ENCODE peak calls at places on chromosomes 7 and 10, in eight cellular contexts. U is upper lobe of right lung, J is lower lobe of right lung, E is aorta, N is ovary, T is pancreas, Y is K562, I is colonic mucosa. G is an unnamed sample.

GRCh38 chr10:44180321-44181154 is 204.4 kb downstream of the CXCL12 start:
- DNase-seq in E (no peak), U (no peak), T (no peak), J (no peak), Y (no peak), I (no peak), N (no peak), G (no peak)

GRCh38 chr7:121012919-121013318 is 24.4 kb downstream of the CPED1 start:
- DNase-seq in E (no peak), Y (no peak), U (no peak), J (no peak), T (no peak), I (no peak), N (no peak), G (no peak)

GRCh38 chr7:45171946-45172345 is 14.4 kb downstream of the RAMP3 start:
- DNase-seq in T (peak), I (no peak), Y (no peak), U (peak), E (no peak), J (peak), N (no peak), G (no peak)

GRCh38 chr7:50147952-50148351 is 54.9 kb upstream of the ZPBP start:
- DNase-seq in Y (no peak), E (no peak), N (no peak), U (no peak), T (no peak), I (no peak), J (no peak), G (no peak)

GRCh38 chr7:14720792-14721191 is 181.8 kb downstream of the DGKB start:
- DNase-seq in E (no peak), T (no peak), U (no peak), N (no peak), I (no peak), J (no peak), Y (no peak), G (peak)

GRCh38 chr10:121690152-121690551 is 91.9 kb upstream of the FGFR2 start:
- DNase-seq in I (no peak), E (no peak), U (no peak), Y (no peak), J (no peak), T (no peak), N (no peak), G (no peak)

GRCh38 chr7:101124376-101125056 is 2.4 kb upstream of the SERPINE1 start:
- DNase-seq in T (no peak), I (no peak), Y (no peak), E (no peak), N (no peak), U (no peak), J (no peak), G (no peak)

GRCh38 chr10:1762066-1762465 is 24.7 kb upstream of the ADARB2 start:
- DNase-seq in N (no peak), U (no peak), I (no peak), J (no peak), Y (no peak), T (no peak), E (no peak), G (peak)

GRCh38 chr10:35765039-35765662 is 123.1 kb upstream of the FZD8 start:
- DNase-seq in T (peak), N (no peak), U (peak), Y (no peak), J (peak), I (peak), E (no peak), G (no peak)

GRCh38 chr7:101133621-101134398 is 6.9 kb downstream of the SERPINE1 start:
- DNase-seq in I (no peak), E (no peak), T (no peak), U (no peak), Y (peak), N (peak), J (no peak), G (no peak)

GRCh38 chr7:27198871-27199801 is 755 bp downstream of the HOXA13 start:
- DNase-seq in J (no peak), E (peak), Y (no peak), U (peak), N (no peak), I (peak), T (peak), G (peak)

GRCh38 chr7:101362334-101363195 is at the start of gene COL26A1:
- DNase-seq in Y (no peak), T (peak), N (peak), I (no peak), E (peak), U (peak), J (peak), G (peak)

GRCh38 chr10:118498623-118499022 is 96.8 kb downstream of the PRLHR start:
- DNase-seq in T (no peak), N (no peak), J (no peak), Y (no peak), U (no peak), I (no peak), E (no peak), G (no peak)

DNA sequence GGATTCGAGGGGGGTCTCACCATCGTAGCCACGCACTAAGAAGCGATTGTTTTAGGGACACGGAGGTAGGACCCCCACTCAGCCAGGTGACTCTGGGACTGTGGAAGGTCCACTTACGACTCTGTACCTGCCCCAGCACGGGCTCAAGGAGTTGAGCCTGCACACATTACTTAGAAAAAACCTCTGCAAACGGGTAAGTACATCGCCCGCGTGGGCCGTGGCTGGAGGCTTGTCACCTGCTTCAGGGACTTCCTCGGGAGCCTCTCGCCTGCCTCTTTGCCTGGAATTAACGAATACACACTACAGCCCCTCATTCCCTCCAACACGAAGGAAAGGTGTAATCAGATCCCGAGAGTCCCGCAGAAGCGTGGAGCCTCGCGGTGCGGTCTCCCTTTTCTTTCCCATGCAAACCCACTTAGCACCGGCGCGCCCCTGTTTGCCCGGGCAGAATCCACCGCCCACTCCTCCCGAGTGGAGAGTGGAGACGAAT is 818 bp downstream of the PODXL start:
- DNase-seq in I (no peak), E (no peak), Y (no peak), T (no peak), N (no peak), U (no peak), J (no peak), G (peak)
- H3K4me3 ChIP-seq in I (peak), E (peak), Y (no peak), T (peak), N (peak), U (peak), J (peak), G (peak)

DNA sequence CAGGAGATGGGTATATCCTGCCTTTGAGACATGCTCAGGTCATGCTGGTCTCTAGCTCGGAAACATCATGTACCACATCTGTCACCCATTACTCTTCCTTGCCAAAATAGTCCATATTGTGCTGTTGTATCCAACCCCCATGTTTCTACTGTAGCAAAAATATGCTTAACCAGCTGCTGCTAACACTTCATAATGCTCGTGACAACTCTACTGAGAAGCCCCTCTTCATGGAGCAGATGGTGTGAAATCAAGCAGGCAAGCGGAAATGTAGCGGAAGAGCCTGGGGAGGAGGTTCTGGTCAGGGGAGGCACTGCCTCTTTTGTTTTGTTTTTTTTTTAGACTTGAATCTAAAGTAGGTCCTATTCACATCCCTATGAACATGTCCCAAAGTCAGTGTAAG is 82.9 kb downstream of the NPY start:
- DNase-seq in E (no peak), Y (no peak), N (no peak), I (no peak), J (no peak), T (no peak), U (no peak), G (no peak)
- H3K27ac ChIP-seq in E (no peak), Y (no peak), N (no peak), I (no peak), J (no peak), T (no peak), U (no peak), G (no peak)

GRCh38 chr10:80537086-80537704 is 507 bp upstream of the SH2D4B start:
- DNase-seq in N (no peak), E (no peak), Y (no peak), U (no peak), I (peak), J (no peak), T (no peak), G (no peak)

GRCh38 chr10:80536361-80536835 is 1.3 kb upstream of the SH2D4B start:
- DNase-seq in N (no peak), I (peak), E (no peak), T (no peak), U (no peak), J (no peak), Y (no peak), G (peak)

GRCh38 chr10:80538481-80539185 is 931 bp downstream of the SH2D4B start:
- DNase-seq in N (no peak), J (no peak), Y (no peak), E (no peak), I (peak), T (no peak), U (no peak), G (no peak)

GRCh38 chr10:80537705-80538480 is at the start of gene SH2D4B:
- DNase-seq in I (peak), Y (no peak), J (no peak), U (no peak), E (no peak), T (no peak), N (no peak), G (no peak)

GRCh38 chr10:80535671-80536360 is 1.9 kb upstream of the SH2D4B start:
- DNase-seq in I (peak), U (peak), N (peak), Y (peak), E (peak), J (peak), T (peak), G (no peak)
- H3K4me3 ChIP-seq in I (peak), U (peak), N (peak), Y (peak), E (peak), J (peak), T (peak), G (no peak)

GRCh38 chr10:102096449-102096848 is 23.7 kb downstream of the LDB1 start:
- DNase-seq in I (no peak), E (no peak), J (no peak), T (no peak), Y (no peak), N (no peak), U (no peak), G (no peak)

GRCh38 chr10:102102421-102102820 is 17.7 kb downstream of the LDB1 start:
- DNase-seq in T (no peak), E (no peak), N (no peak), Y (no peak), U (no peak), J (no peak), I (no peak), G (no peak)

GRCh38 chr10:102101152-102101551 is 19.0 kb downstream of the LDB1 start:
- DNase-seq in T (no peak), E (no peak), J (no peak), N (no peak), I (no peak), Y (no peak), U (no peak), G (no peak)
- H3K27ac ChIP-seq in T (no peak), E (no peak), J (no peak), N (no peak), I (no peak), Y (no peak), U (no peak), G (no peak)

GRCh38 chr10:67662415-67662814 is 33.6 kb downstream of the CTNNA3 start:
- DNase-seq in E (no peak), U (no peak), Y (no peak), N (no peak), J (no peak), I (no peak), T (no peak), G (no peak)

GRCh38 chr10:67663449-67664087 is 32.4 kb downstream of the CTNNA3 start:
- DNase-seq in I (no peak), N (no peak), Y (no peak), E (no peak), T (no peak), J (no peak), U (no peak), G (no peak)

GRCh38 chr10:67659497-67659896 is 36.5 kb downstream of the CTNNA3 start:
- DNase-seq in T (no peak), N (no peak), Y (no peak), E (no peak), U (no peak), J (no peak), I (no peak), G (no peak)

DNA sequence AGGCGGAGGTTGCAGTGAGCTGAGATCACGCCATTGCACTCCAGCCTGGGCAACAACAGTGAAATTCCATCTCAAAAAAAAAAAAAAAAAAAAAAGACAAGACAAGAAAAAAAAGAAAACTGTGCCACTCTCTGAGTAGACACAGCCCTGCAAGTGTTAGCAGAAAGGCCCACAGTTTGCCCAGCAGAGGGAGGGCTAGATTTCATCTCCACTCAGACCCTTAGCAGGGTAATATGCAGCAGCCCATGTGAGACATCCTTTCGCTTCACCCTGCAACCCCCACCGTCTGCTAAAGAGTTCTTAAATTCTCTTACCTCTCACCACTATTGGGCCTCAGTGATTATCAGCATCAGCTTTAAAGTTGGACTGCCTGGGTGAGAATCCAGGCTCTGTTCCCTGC is 38.2 kb downstream of the CTNNA3 start:
- DNase-seq in T (no peak), J (no peak), N (no peak), U (no peak), E (no peak), Y (no peak), I (no peak), G (no peak)
- H3K4me3 ChIP-seq in T (no peak), J (no peak), N (no peak), U (no peak), E (no peak), Y (no peak), I (no peak), G (no peak)

GRCh38 chr7:17913250-17913649 is 27.0 kb downstream of the SNX13 start:
- DNase-seq in Y (no peak), N (no peak), U (no peak), J (no peak), T (no peak), I (no peak), E (no peak), G (no peak)

GRCh38 chr7:17916786-17917185 is 23.5 kb downstream of the SNX13 start:
- DNase-seq in U (no peak), T (no peak), Y (no peak), I (no peak), N (no peak), E (no peak), J (no peak), G (no peak)

GRCh38 chr7:17917842-17918241 is 22.5 kb downstream of the SNX13 start:
- DNase-seq in Y (no peak), N (no peak), T (no peak), U (no peak), I (no peak), E (no peak), J (no peak), G (no peak)

GRCh38 chr7:17915168-17915567 is 25.1 kb downstream of the SNX13 start:
- DNase-seq in N (no peak), E (no peak), U (no peak), T (no peak), J (no peak), Y (no peak), I (no peak), G (no peak)

DNA sequence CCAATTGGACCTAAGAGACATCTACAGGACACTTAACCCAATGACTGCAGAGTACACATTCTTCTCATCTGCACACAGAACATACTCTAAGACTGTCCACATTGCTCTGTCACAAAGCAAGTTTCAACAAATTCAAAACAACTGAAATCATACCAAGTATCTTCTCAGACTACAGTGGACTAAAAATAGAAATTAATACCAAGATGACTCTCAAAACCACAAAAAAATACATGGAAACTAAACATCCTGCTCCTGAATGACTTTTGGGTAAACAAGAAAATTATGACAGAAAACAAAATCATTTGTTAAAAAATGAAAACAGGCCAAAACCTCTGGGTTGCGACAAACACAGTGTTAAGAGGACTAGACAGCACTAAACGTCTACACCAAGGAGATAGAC is 24.5 kb downstream of the SNX13 start:
- DNase-seq in T (no peak), I (no peak), N (no peak), U (no peak), Y (no peak), J (no peak), E (no peak), G (no peak)
- H3K27ac ChIP-seq in T (no peak), I (no peak), N (no peak), U (no peak), Y (no peak), J (no peak), E (no peak), G (no peak)

GRCh38 chr10:104330168-104331117 is 7.8 kb downstream of the ITPRIP start:
- DNase-seq in Y (no peak), U (no peak), T (peak), I (no peak), J (no peak), E (no peak), N (peak), G (peak)
- H3K4me3 ChIP-seq in Y (no peak), U (no peak), T (no peak), I (no peak), J (peak), E (no peak), N (no peak), G (no peak)

GRCh38 chr7:99030951-99031350 is 113.0 kb downstream of the SMURF1 start:
- DNase-seq in J (no peak), N (no peak), U (no peak), I (no peak), T (no peak), Y (no peak), E (no peak), G (no peak)
- H3K27ac ChIP-seq in J (peak), N (no peak), U (peak), I (no peak), T (no peak), Y (no peak), E (peak), G (no peak)

GRCh38 chr7:131010714-131011436 is 276.9 kb upstream of the KLF14 start:
- DNase-seq in Y (no peak), I (no peak), J (no peak), E (no peak), U (no peak), N (no peak), T (no peak), G (no peak)
- H3K4me3 ChIP-seq in Y (no peak), I (no peak), J (no peak), E (no peak), U (no peak), N (no peak), T (no peak), G (no peak)

GRCh38 chr10:113754125-113754524 is 2.6 kb downstream of the PLEKHS1 start:
- DNase-seq in U (no peak), I (no peak), E (no peak), Y (no peak), N (no peak), J (no peak), T (no peak), G (no peak)

GRCh38 chr10:113752553-113752952 is 1.1 kb downstream of the PLEKHS1 start:
- DNase-seq in E (no peak), N (no peak), T (no peak), Y (no peak), J (no peak), U (no peak), I (peak), G (no peak)

GRCh38 chr10:113754768-113755167 is 3.3 kb downstream of the PLEKHS1 start:
- DNase-seq in E (no peak), T (no peak), N (no peak), J (no peak), U (no peak), I (peak), Y (no peak), G (no peak)

GRCh38 chr10:113753020-113753692 is 1.7 kb downstream of the PLEKHS1 start:
- DNase-seq in U (no peak), E (no peak), N (no peak), T (no peak), Y (no peak), I (peak), J (no peak), G (no peak)

DNA sequence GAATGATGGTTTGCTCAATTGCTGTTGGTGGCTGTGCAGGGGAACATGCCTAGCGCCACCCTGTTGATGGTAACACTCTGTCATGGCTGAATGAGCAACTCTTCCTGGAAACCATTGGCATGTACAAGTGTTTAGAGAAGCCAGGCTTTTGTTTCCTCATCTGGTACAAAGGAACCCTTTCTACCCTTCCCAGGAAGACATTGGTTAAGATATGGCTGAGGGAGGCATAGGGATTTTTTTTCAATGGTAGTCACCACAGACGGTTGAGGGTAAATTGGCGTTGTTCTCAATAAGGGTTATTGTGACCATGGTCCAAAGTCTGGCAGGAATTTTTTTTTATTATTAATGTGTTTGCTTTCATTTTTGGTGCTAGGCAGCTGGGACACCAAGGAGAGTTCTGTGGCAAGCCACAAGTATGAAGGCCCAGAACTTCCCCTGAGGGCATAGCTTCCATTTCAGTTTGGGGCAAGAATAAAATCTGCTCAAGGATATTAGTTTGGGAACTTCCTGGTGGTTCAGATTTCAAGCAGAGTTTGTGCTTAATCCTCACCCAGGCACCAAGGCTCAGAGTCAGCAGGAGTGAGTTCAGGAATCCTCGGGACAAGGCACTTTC is at the start of gene PLEKHS1:
- DNase-seq in N (no peak), T (no peak), J (no peak), E (no peak), Y (no peak), I (no peak), U (no peak), G (no peak)
- H3K27ac ChIP-seq in N (no peak), T (peak), J (no peak), E (no peak), Y (no peak), I (peak), U (no peak), G (no peak)

G was measured in WERI-Rb-1.